ENCODE peak calls at places on chromosomes 3 and 15, in nine cellular contexts. S is GM23248, N is right lobe of liver, Q is activated gamma-delta T cell, L is AG04449, M is ACHN, O is hypothalamus, Y is type B pancreatic cell, K is right atrium auricular region. W is an unnamed sample.

GRCh38 chr3:119296723-119297122 is 2.5 kb downstream of the ARHGAP31 start:
- DNase-seq in S (peak; percentile 20), N (no peak), Q (no peak), L (no peak), M (no peak), O (no peak), Y (no peak), K (no peak), W (no peak)

GRCh38 chr3:35773398-35773797 is 134.1 kb downstream of the ARPP21 start:
- DNase-seq in S (no peak), N (no peak), Q (no peak), L (no peak), M (no peak), O (no peak), Y (no peak), K (no peak), W (no peak)

GRCh38 chr3:31973837-31974236 is 7.2 kb downstream of the OSBPL10 start:
- DNase-seq in S (no peak), N (no peak), Q (no peak), L (no peak), M (no peak), O (no peak), Y (no peak), K (no peak), W (no peak)

GRCh38 chr15:47609693-47610092 is 107.6 kb upstream of the SEMA6D start:
- DNase-seq in S (no peak), N (no peak), Q (no peak), L (no peak), M (no peak), O (no peak), Y (no peak), K (no peak), W (no peak)

GRCh38 chr15:48559270-48559669 is 86.2 kb downstream of the FBN1 start:
- DNase-seq in S (peak; percentile 91), N (no peak), Q (no peak), L (peak; percentile 79), M (no peak), O (no peak), Y (no peak), K (peak; percentile 68), W (no peak)

GRCh38 chr3:63863150-63864007 is at the start of the genes ATXN7 and THOC7:
- DNase-seq in S (peak; percentile 88), N (peak; percentile 76), Q (peak; percentile 67), L (no peak), M (peak; percentile 58), O (peak; percentile 63), Y (peak; percentile 81), K (peak; percentile 66), W (peak; percentile 72)

GRCh38 chr3:42532229-42532628 is 29.8 kb downstream of the VIPR1 start:
- DNase-seq in S (no peak), N (no peak), Q (no peak), L (no peak), M (no peak), O (no peak), Y (no peak), K (no peak), W (no peak)

GRCh38 chr3:112610121-112610520 is 30.8 kb downstream of the CCDC80 start:
- DNase-seq in S (peak; percentile 94), N (no peak), Q (no peak), L (no peak), M (no peak), O (no peak), Y (no peak), K (no peak), W (no peak)

GRCh38 chr15:91186892-91187644 is 87.0 kb downstream of the SV2B start:
- DNase-seq in S (peak; percentile 26), N (no peak), Q (no peak), L (no peak), M (peak; percentile 32), O (no peak), Y (no peak), K (no peak), W (no peak)

GRCh38 chr3:132783152-132783551 is 60.9 kb upstream of the NPHP3 start:
- DNase-seq in S (peak; percentile 31), N (no peak), Q (no peak), L (no peak), M (peak; percentile 64), O (no peak), Y (no peak), K (no peak), W (no peak)

GRCh38 chr3:160154033-160154432 is 71.2 kb upstream of the C3orf80 start:
- DNase-seq in S (peak; percentile 78), N (no peak), Q (no peak), L (no peak), M (no peak), O (no peak), Y (no peak), K (no peak), W (no peak)

GRCh38 chr3:170052398-170052797 is 14.6 kb downstream of the GPR160 start:
- DNase-seq in S (no peak), N (no peak), Q (no peak), L (no peak), M (no peak), O (no peak), Y (no peak), K (no peak), W (no peak)

GRCh38 chr15:74365619-74366445 is 1.6 kb downstream of the CYP11A1 start:
- DNase-seq in S (peak; percentile 88), N (peak; percentile 66), Q (no peak), L (no peak), M (peak; percentile 73), O (no peak), Y (no peak), K (no peak), W (peak; percentile 86)

GRCh38 chr15:92655178-92655995 is at the start of gene FAM174B:
- DNase-seq in S (peak; percentile 57), N (peak; percentile 70), Q (no peak), L (no peak), M (no peak), O (peak; percentile 39), Y (peak; percentile 69), K (no peak), W (peak; percentile 58)

GRCh38 chr3:67389176-67389575 is 265.2 kb downstream of the SUCLG2 start:
- DNase-seq in S (no peak), N (no peak), Q (no peak), L (no peak), M (no peak), O (no peak), Y (no peak), K (no peak), W (no peak)

GRCh38 chr15:67685008-67685599 is 140.2 kb upstream of the SKOR1 start:
- DNase-seq in S (peak; percentile 62), N (no peak), Q (no peak), L (no peak), M (peak; percentile 52), O (no peak), Y (no peak), K (no peak), W (no peak)

GRCh38 chr3:126146525-126147146 is 33.8 kb downstream of the ALDH1L1 start:
- DNase-seq in S (no peak), N (no peak), Q (no peak), L (no peak), M (no peak), O (no peak), Y (peak; percentile 40), K (peak; percentile 55), W (peak; percentile 16)

GRCh38 chr3:187746059-187746453 is 788 bp upstream of the BCL6 start:
- DNase-seq in S (peak; percentile 51), N (no peak), Q (no peak), L (no peak), M (no peak), O (no peak), Y (no peak), K (no peak), W (no peak)